ENCODE peak calls at places on chromosomes 6 and 20, in six cellular contexts. B is heart left ventricle, Z is tibial nerve, P is adipocyte, M is keratinocyte, C is skeletal muscle cell. R is an unnamed sample.

GRCh38 chr6:140921366-140922226 is 1211.1 kb upstream of the GJE1 start:
- DNase-seq in M (peak), P (peak), B (no peak), C (peak), Z (no peak), R (peak)

GRCh38 chr20:37539956-37540455 is 12.3 kb upstream of the BLCAP start:
- DNase-seq in B (no peak), Z (no peak), M (no peak), C (no peak), P (no peak), R (no peak)

GRCh38 chr20:57341657-57342056 is 9.4 kb upstream of the RAE1 start:
- DNase-seq in C (no peak), P (no peak), Z (no peak), M (no peak), B (no peak), R (no peak)

GRCh38 chr20:22080985-22081384 is 375.5 kb downstream of the PAX1 start:
- DNase-seq in M (no peak), Z (no peak), C (peak), P (no peak), B (no peak), R (peak)

GRCh38 chr20:6814945-6815344 is 47.5 kb downstream of the BMP2 start:
- DNase-seq in P (no peak), C (no peak), Z (no peak), M (no peak), B (no peak), R (no peak)

GRCh38 chr6:170091000-170091638 is 199.8 kb downstream of the DLL1 start:
- DNase-seq in C (no peak), Z (no peak), M (no peak), P (no peak), B (peak), R (no peak)

GRCh38 chr20:50193851-50194830 is 3.5 kb downstream of the CEBPB start:
- DNase-seq in C (no peak), B (peak), P (peak), M (no peak), Z (peak), R (peak)

GRCh38 chr20:45518282-45518681 is 2.9 kb upstream of the SPINT3 start:
- DNase-seq in Z (no peak), P (no peak), M (peak), B (no peak), C (no peak), R (peak)

GRCh38 chr20:36647194-36648121 is 1.5 kb upstream of the SLA2 start:
- DNase-seq in C (no peak), Z (no peak), P (no peak), B (no peak), M (no peak), R (no peak)

GRCh38 chr6:43355862-43356590 is 13.4 kb downstream of the ZNF318 start:
- DNase-seq in M (no peak), B (no peak), P (peak), Z (no peak), C (no peak), R (no peak)

GRCh38 chr6:166003569-166003968 is 164.1 kb downstream of the TBXT start:
- DNase-seq in B (no peak), C (no peak), M (no peak), P (no peak), Z (no peak), R (no peak)

GRCh38 chr6:104118274-104118673 is 741.4 kb downstream of the HACE1 start:
- DNase-seq in B (no peak), P (peak), Z (no peak), M (peak), C (peak), R (peak)

GRCh38 chr6:128518531-128519131 is 1.8 kb downstream of the PTPRK start:
- DNase-seq in Z (no peak), C (no peak), B (peak), M (no peak), P (peak), R (no peak)

GRCh38 chr20:58463231-58463630 is 52.0 kb downstream of the APCDD1L start:
- DNase-seq in P (no peak), B (no peak), M (no peak), Z (no peak), C (no peak), R (peak)

GRCh38 chr6:160065200-160065599 is 56.4 kb upstream of the SLC22A1 start:
- DNase-seq in B (no peak), P (no peak), Z (no peak), C (no peak), M (no peak), R (no peak)

GRCh38 chr20:11193241-11193640 is 519.4 kb upstream of the JAG1 start:
- DNase-seq in B (no peak), M (no peak), Z (no peak), C (peak), P (peak), R (peak)

GRCh38 chr20:30284533-30284932 is 972.9 kb upstream of the DEFB115 start:
- DNase-seq in M (no peak), C (no peak), Z (no peak), P (no peak), B (no peak), R (no peak)
- H3K4me3 ChIP-seq in M (no peak), C (peak), Z (no peak), P (peak), B (no peak), R (no peak)

GRCh38 chr6:137666202-137666774 is 172.1 kb upstream of the OLIG3 start:
- DNase-seq in B (no peak), C (no peak), M (no peak), Z (no peak), P (no peak), R (no peak)
- H3K4me3 ChIP-seq in B (no peak), C (no peak), M (no peak), Z (no peak), P (no peak), R (no peak)

DNA sequence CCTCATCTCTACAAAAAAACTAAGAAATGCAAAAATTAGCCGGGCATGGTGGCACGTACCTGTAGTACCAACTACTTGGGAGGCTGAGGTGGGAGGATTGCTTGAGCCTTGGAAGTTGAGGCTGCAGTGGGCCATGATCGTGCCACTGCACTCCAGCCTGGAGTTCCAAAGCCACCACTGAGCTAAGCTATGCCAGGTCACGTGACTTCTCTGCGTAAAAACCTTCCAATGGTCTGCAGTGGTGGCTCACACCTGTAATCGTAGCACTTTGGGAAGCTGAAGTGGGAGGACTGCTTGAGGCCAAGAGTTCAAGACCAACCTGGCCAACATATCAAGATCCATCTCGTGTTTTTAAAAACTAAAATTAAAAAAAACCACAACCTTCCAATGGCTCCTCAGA is 1.7 kb downstream of the SF3B5 start:
- DNase-seq in P (no peak), C (no peak), B (no peak), M (no peak), Z (no peak), R (no peak)
- H3K4me3 ChIP-seq in P (peak), C (peak), B (no peak), M (peak), Z (no peak), R (no peak)

DNA sequence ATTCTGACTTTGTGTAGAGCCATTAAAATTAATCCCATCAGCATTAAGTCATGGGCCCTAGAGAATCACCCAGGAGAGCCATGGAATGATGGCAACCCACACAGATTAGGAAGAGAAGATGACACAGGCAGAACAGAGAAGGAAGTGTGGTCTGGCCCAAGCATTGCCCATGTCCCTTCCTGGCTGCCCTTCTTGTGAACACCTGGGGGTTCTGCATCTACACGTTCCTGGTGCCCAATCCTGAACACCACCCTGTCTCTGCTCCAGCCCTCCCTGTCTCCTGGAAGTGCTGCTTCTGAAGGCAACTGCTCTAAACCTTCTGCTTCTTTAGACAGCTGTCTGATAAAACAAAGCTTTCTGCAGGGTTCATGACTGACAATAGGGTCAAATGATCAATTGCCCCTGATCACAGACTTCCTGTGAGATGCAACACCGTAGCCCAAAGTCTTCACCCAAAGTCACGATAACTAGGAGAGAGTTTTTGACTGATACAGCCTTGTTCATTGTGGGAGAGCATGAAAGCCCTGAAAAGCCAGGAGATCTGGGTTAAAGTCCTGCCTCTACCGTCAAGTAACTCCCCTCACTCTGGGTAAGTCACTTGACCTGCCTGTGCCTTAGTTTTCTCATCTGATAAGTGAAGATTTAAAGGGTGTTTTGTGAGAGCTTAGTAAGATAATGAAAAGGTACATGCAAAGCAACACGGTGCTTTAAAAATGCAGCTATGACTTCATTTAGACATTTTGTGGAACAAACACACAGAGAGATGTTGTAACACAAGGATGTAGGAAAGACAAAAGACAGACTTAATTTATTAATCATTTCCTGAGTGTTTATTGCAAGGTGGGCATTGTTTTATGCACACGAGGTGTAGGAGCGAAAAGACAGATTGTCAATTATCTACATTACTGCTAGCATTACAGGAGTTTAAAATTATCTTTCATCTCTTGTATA is 291.2 kb upstream of the STXBP5 start:
- DNase-seq in B (no peak), Z (no peak), P (peak), C (no peak), M (no peak), R (peak)
- H3K4me3 ChIP-seq in B (no peak), Z (no peak), P (peak), C (peak), M (no peak), R (peak)

GRCh38 chr20:33796263-33796906 is 14.8 kb upstream of the CHMP4B start:
- DNase-seq in P (no peak), C (no peak), Z (no peak), B (no peak), M (no peak), R (no peak)
- H3K4me3 ChIP-seq in P (no peak), C (no peak), Z (no peak), B (no peak), M (no peak), R (no peak)

GRCh38 chr6:90584636-90585255 is 2.1 kb downstream of the MAP3K7 start:
- DNase-seq in C (no peak), B (no peak), P (peak), M (no peak), Z (no peak), R (no peak)
- H3K4me3 ChIP-seq in C (peak), B (no peak), P (peak), M (peak), Z (no peak), R (peak)

GRCh38 chr6:155330133-155330734 is 15.9 kb upstream of the TFB1M start:
- DNase-seq in Z (no peak), C (no peak), P (no peak), B (no peak), M (no peak), R (no peak)
- H3K4me3 ChIP-seq in Z (no peak), C (no peak), P (no peak), B (no peak), M (no peak), R (no peak)

GRCh38 chr20:29085625-29086024 is 2171.8 kb upstream of the DEFB115 start:
- DNase-seq in M (no peak), Z (no peak), C (no peak), P (no peak), B (no peak), R (no peak)

GRCh38 chr20:29079769-29080690 is 2177.4 kb upstream of the DEFB115 start:
- DNase-seq in B (peak), C (peak), M (no peak), Z (peak), P (no peak), R (peak)
- H3K4me3 ChIP-seq in B (peak), C (peak), M (no peak), Z (no peak), P (peak), R (peak)